ENCODE peak calls at places on chromosomes 6 and 20, in five cellular contexts. P, G, S, X and W are unnamed samples.

GRCh38 chr20:33838035-33838864 is 27.1 kb downstream of the CHMP4B start:
- DNase-seq in P (no peak), G (no peak), S (peak), X (no peak), W (no peak)

GRCh38 chr6:85418059-85418458 is 31.8 kb upstream of the NT5E start:
- DNase-seq in P (no peak), G (no peak), S (no peak), X (no peak), W (no peak)

GRCh38 chr6:111533087-111533784 is 50.2 kb upstream of the REV3L start:
- DNase-seq in P (no peak), G (no peak), S (peak), X (no peak), W (no peak)

GRCh38 chr6:170073846-170074245 is 217.0 kb downstream of the DLL1 start:
- DNase-seq in P (no peak), G (no peak), S (no peak), X (no peak), W (no peak)

GRCh38 chr6:161319231-161319630 is 45.4 kb upstream of the AGPAT4 start:
- DNase-seq in P (no peak), G (no peak), S (no peak), X (no peak), W (no peak)

GRCh38 chr20:10670521-10671220 is 3.1 kb downstream of the JAG1 start:
- DNase-seq in P (no peak), G (no peak), S (no peak), X (no peak), W (no peak)

GRCh38 chr20:50348118-50348517 is 157.5 kb downstream of the CEBPB start:
- DNase-seq in P (no peak), G (no peak), S (peak), X (no peak), W (no peak)

GRCh38 chr6:18562726-18563125 is 175.6 kb downstream of the RNF144B start:
- DNase-seq in P (no peak), G (no peak), S (no peak), X (no peak), W (no peak)

GRCh38 chr20:23928353-23928752 is 48.8 kb upstream of the CST5 start:
- DNase-seq in P (no peak), G (no peak), S (no peak), X (no peak), W (no peak)

GRCh38 chr20:9442858-9443257 is 71.5 kb upstream of the LAMP5 start:
- DNase-seq in P (no peak), G (no peak), S (no peak), X (no peak), W (no peak)

GRCh38 chr6:90953405-90954161 is 366.7 kb upstream of the MAP3K7 start:
- DNase-seq in P (no peak), G (no peak), S (no peak), X (no peak), W (no peak)

GRCh38 chr6:159999240-159999671 is 30.4 kb downstream of the IGF2R start:
- DNase-seq in P (no peak), G (no peak), S (no peak), X (no peak), W (no peak)

GRCh38 chr20:24950128-24950835 is 1.2 kb downstream of the CST7 start:
- DNase-seq in P (no peak), G (no peak), S (no peak), X (no peak), W (no peak)
- H3K4me3 ChIP-seq in P (no peak), G (no peak), S (no peak), X (peak), W (no peak)

GRCh38 chr20:20839771-20840170 is 127.3 kb upstream of the RALGAPA2 start:
- DNase-seq in P (no peak), G (no peak), S (no peak), X (no peak), W (no peak)

GRCh38 chr20:20849126-20849525 is 136.7 kb upstream of the RALGAPA2 start:
- DNase-seq in P (no peak), G (no peak), S (no peak), X (no peak), W (no peak)

GRCh38 chr20:20843982-20844381 is 131.5 kb upstream of the RALGAPA2 start:
- DNase-seq in P (no peak), G (no peak), S (no peak), X (no peak), W (no peak)
- TF ChIP-seq CTCF in P (no peak), G (no peak), S (no peak), X (no peak), W (no peak)

GRCh38 chr6:168385380-168385779 is 55.6 kb upstream of the SMOC2 start:
- DNase-seq in P (no peak), G (no peak), S (no peak), X (no peak), W (no peak)
- H3K4me3 ChIP-seq in P (no peak), G (no peak), S (no peak), X (no peak), W (no peak)

DNA sequence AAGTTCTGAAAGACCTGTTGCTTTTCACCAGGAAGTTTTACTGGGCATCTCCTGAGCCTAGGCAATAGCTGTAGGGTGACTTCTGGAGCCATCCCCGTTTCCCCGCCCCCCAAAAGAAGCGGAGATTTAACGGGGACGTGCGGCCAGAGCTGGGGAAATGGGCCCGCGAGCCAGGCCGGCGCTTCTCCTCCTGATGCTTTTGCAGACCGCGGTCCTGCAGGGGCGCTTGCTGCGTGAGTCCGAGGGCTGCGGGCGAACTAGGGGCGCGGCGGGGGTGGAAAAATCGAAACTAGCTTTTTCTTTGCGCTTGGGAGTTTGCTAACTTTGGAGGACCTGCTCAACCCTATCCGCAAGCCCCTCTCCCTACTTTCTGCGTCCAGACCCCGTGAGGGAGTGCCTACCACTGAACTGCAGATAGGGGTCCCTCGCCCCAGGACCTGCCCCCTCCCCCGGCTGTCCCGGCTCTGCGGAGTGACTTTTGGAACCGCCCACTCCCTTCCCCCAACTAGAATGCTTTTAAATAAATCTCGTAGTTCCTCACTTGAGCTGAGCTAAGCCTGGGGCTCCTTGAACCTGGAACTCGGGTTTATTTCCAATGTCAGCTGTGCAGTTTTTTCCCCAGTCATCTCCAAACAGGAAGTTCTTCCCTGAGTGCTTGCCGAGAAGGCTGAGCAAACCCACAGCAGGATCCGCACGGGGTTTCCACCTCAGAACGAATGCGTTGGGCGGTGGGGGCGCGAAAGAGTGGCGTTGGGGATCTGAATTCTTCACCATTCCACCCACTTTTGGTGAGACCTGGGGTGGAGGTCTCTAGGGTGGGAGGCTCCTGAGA is at the start of gene HFE:
- DNase-seq in P (no peak), G (no peak), S (peak), X (peak), W (peak)
- TF ChIP-seq CTCF in P (no peak), G (no peak), S (no peak), X (no peak), W (no peak)

GRCh38 chr20:13221313-13221672 is 219 bp downstream of the ISM1 start:
- DNase-seq in P (no peak), G (no peak), S (no peak), X (no peak), W (no peak)

GRCh38 chr20:13221673-13222318 is 722 bp downstream of the ISM1 start:
- DNase-seq in P (peak), G (peak), S (peak), X (peak), W (no peak)

GRCh38 chr20:13220194-13220856 is 749 bp upstream of the ISM1 start:
- DNase-seq in P (no peak), G (no peak), S (peak), X (no peak), W (no peak)

GRCh38 chr20:13220857-13221297 is at the start of gene ISM1:
- DNase-seq in P (no peak), G (no peak), S (peak), X (peak), W (no peak)

GRCh38 chr20:13219327-13220193 is 1.5 kb upstream of the ISM1 start:
- DNase-seq in P (no peak), G (no peak), S (no peak), X (no peak), W (no peak)
- H3K4me3 ChIP-seq in P (no peak), G (peak), S (no peak), X (peak), W (peak)

DNA sequence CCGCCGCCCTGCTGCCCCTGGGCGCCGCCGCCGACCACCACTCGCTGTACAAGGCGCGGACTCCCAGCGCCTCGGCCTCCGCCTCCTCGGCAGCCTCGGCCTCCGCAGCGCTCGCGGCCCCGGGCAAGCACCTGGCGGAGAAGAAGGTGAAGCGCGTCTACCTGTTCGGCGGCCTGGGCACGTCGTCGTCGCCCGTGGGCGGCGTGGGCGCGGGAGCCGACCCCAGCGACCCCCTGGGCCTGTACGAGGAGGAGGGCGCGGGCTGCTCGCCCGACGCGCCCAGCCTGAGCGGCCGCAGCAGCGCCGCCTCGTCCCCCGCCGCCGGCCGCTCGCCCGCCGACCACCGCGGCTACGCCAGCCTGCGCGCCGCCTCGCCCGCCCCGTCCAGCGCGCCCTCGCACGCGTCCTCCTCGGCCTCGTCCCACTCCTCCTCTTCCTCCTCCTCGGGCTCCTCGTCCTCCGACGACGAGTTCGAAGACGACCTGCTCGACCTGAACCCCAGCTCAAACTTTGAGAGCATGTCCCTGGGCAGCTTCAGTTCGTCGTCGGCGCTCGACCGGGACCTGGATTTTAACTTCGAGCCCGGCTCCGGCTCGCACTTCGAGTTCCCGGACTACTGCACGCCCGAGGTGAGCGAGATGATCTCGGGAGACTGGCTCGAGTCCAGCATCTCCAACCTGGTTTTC is 1.9 kb downstream of the SOX4 start:
- DNase-seq in P (no peak), G (no peak), S (peak), X (peak), W (peak)
- TF ChIP-seq CTCF in P (no peak), G (peak), S (no peak), X (no peak), W (no peak)